ENCODE peak calls at places on chromosomes 3 and 15, in ten cellular contexts. K is skeletal muscle cell; E is fibroblast of the aortic adventitia; U is activated T-cell treated with anti-CD3 and anti-CD28 coated beads, Interleukin-2, amount 50 U/mL, for 4 hours; Q is H54; J is NCI-H82; T is SJSA1; B is substantia nigra; I is activated CD4-positive, alpha-beta T cell treated with anti-CD3 and anti-CD28 coated beads, Interleukin-2, amount 10 ng/mL, durations not matched to agents 7 days and 5 days; D is mesendoderm. M is an unnamed sample.

GRCh38 chr15:89776274-89777072 is at the start of gene MESP2:
- DNase-seq in U (peak), D (peak), J (peak), Q (no peak), B (peak), E (peak), I (peak), K (no peak), T (peak), M (no peak)

GRCh38 chr3:48656841-48657281 is 5.8 kb downstream of the CELSR3 start:
- DNase-seq in D (no peak), K (no peak), Q (no peak), J (no peak), B (no peak), U (peak), E (no peak), T (no peak), I (peak), M (peak)

GRCh38 chr15:37980010-37980409 is 45.6 kb downstream of the TMCO5A start:
- DNase-seq in D (no peak), T (no peak), E (no peak), U (no peak), Q (no peak), J (no peak), B (no peak), K (no peak), I (no peak), M (no peak)

GRCh38 chr3:184760337-184761119 is 48.7 kb upstream of the MAGEF1 start:
- DNase-seq in T (no peak), E (no peak), D (no peak), K (no peak), Q (no peak), U (no peak), J (no peak), I (no peak), B (no peak), M (no peak)

GRCh38 chr3:194713299-194714121 is 27.8 kb downstream of the FAM43A start:
- DNase-seq in Q (no peak), K (no peak), J (no peak), T (peak), E (no peak), D (no peak), I (no peak), B (no peak), U (no peak), M (no peak)

GRCh38 chr3:50610181-50610971 is 1.2 kb downstream of the CISH start:
- DNase-seq in K (no peak), E (no peak), Q (no peak), I (peak), D (no peak), T (no peak), J (peak), B (no peak), U (peak), M (no peak)

GRCh38 chr3:100637197-100637631 is 27.8 kb downstream of the ADGRG7 start:
- DNase-seq in T (no peak), J (no peak), I (no peak), E (peak), Q (no peak), D (peak), K (no peak), U (no peak), B (no peak), M (no peak)

GRCh38 chr15:98873441-98874218 is 134.0 kb downstream of the PGPEP1L start:
- DNase-seq in K (no peak), D (peak), E (peak), B (no peak), U (no peak), Q (peak), J (peak), T (peak), I (no peak), M (no peak)

GRCh38 chr3:101391413-101391812 is 71.0 kb upstream of the IMPG2 start:
- DNase-seq in E (no peak), K (no peak), I (no peak), Q (no peak), D (no peak), B (no peak), T (no peak), J (no peak), U (no peak), M (no peak)

GRCh38 chr3:48851407-48851806 is 3.7 kb upstream of the PRKAR2A start:
- DNase-seq in Q (no peak), B (peak), K (no peak), E (peak), D (peak), T (no peak), J (peak), U (no peak), I (no peak), M (no peak)

GRCh38 chr3:113094514-113094913 is 103.7 kb downstream of the GTPBP8 start:
- DNase-seq in E (no peak), T (no peak), I (no peak), B (no peak), K (no peak), Q (no peak), J (no peak), U (no peak), D (no peak), M (no peak)

GRCh38 chr3:159914421-159914820 is 74.2 kb upstream of the IL12A start:
- DNase-seq in T (no peak), E (no peak), U (no peak), J (no peak), B (no peak), D (no peak), Q (no peak), K (no peak), I (no peak), M (no peak)

GRCh38 chr3:131561511-131561910 is 58.7 kb upstream of the MRPL3 start:
- DNase-seq in B (no peak), U (no peak), E (peak), I (no peak), J (peak), K (peak), Q (no peak), D (no peak), T (peak), M (no peak)

GRCh38 chr15:84961114-84961452 is 20.6 kb upstream of the PDE8A start:
- DNase-seq in B (no peak), D (peak), I (no peak), E (peak), J (no peak), Q (peak), K (peak), U (no peak), T (no peak), M (no peak)

GRCh38 chr15:95894407-95894956 is 436.0 kb upstream of the NR2F2 start:
- DNase-seq in J (peak), Q (no peak), T (peak), U (no peak), D (no peak), K (no peak), B (no peak), E (peak), I (no peak), M (no peak)

GRCh38 chr3:97821413-97821809 is 400 bp upstream of the CRYBG3 start:
- DNase-seq in T (no peak), J (peak), K (no peak), U (peak), I (peak), D (no peak), Q (no peak), E (peak), B (no peak), M (peak)

GRCh38 chr3:150868282-150868681 is 37.0 kb downstream of the MINDY4B start:
- DNase-seq in E (peak), U (no peak), D (no peak), K (no peak), Q (no peak), I (no peak), B (no peak), J (no peak), T (no peak), M (no peak)

GRCh38 chr15:85381850-85382751 is 1.7 kb downstream of the AKAP13 start:
- DNase-seq in B (no peak), K (no peak), U (no peak), Q (no peak), I (peak), E (no peak), D (no peak), T (peak), J (peak), M (no peak)

GRCh38 chr15:69499521-69500201 is 47.0 kb downstream of the RPLP1 start:
- DNase-seq in Q (no peak), J (no peak), B (no peak), K (no peak), I (no peak), U (no peak), T (no peak), D (no peak), E (no peak), M (no peak)

GRCh38 chr15:68218847-68219798 is 10.4 kb downstream of the CLN6 start:
- DNase-seq in K (no peak), D (no peak), I (no peak), E (no peak), T (no peak), U (no peak), Q (no peak), J (peak), B (no peak), M (no peak)

GRCh38 chr3:120855665-120856437 is 52.2 kb upstream of the STXBP5L start:
- DNase-seq in U (no peak), K (peak), I (no peak), J (no peak), T (peak), D (peak), B (peak), Q (peak), E (peak), M (no peak)

GRCh38 chr15:66135664-66136063 is 117.9 kb downstream of the MEGF11 start:
- DNase-seq in T (no peak), D (no peak), E (no peak), U (no peak), Q (no peak), K (no peak), J (no peak), I (no peak), B (no peak), M (no peak)

GRCh38 chr3:114519415-114519814 is 225.6 kb downstream of the TIGIT start:
- DNase-seq in D (peak), T (no peak), I (no peak), Q (no peak), B (no peak), E (peak), U (no peak), J (peak), K (no peak), M (peak)

GRCh38 chr15:62068071-62068786 is 1.5 kb downstream of the C2CD4A start:
- DNase-seq in I (no peak), D (peak), J (peak), K (no peak), Q (peak), B (no peak), U (no peak), T (peak), E (peak), M (no peak)

GRCh38 chr15:42214600-42214999 is 6.5 kb upstream of the VPS39 start:
- DNase-seq in I (no peak), Q (no peak), U (no peak), E (no peak), D (no peak), B (no peak), J (no peak), T (no peak), K (no peak), M (no peak)

GRCh38 chr3:23913182-23913581 is 3.6 kb downstream of the NKIRAS1 start:
- DNase-seq in B (no peak), E (peak), Q (no peak), J (no peak), U (no peak), T (no peak), I (no peak), D (no peak), K (no peak), M (no peak)